ENCODE peak calls at places on chromosomes 12 and 14, in six cellular contexts. Z is Daoy; Q is A549; A is stimulated activated CD8-positive, alpha-beta memory T cell treated with anti-CD3 and anti-CD28 coated beads, Interleukin-7, amount 100 ng/mL, for 1 hour; H is AG04450; U is activated CD4-positive, CD25-positive, alpha-beta regulatory T cell treated with anti-CD3 and anti-CD28 coated beads, Interleukin-2, amount 50 U/mL, for 16 hours. F is an unnamed sample.

GRCh38 chr12:6269986-6270385 is 40.5 kb upstream of the PLEKHG6 start:
- DNase-seq in Z (no peak), Q (no peak), A (no peak), H (no peak), U (no peak), F (no peak)

GRCh38 chr12:45192041-45192695 is 23.7 kb upstream of the ANO6 start:
- DNase-seq in Z (peak; percentile 55), Q (peak; percentile 62), A (no peak), H (no peak), U (no peak), F (no peak)

GRCh38 chr14:21997300-21997699 is 323.7 kb upstream of the OR4E1 start:
- DNase-seq in Z (peak; percentile 66), Q (no peak), A (no peak), H (no peak), U (no peak), F (no peak)

GRCh38 chr14:68109132-68109531 is 289.6 kb downstream of the RAD51B start:
- DNase-seq in Z (peak; percentile 12), Q (no peak), A (no peak), H (no peak), U (no peak), F (no peak)

GRCh38 chr12:109261939-109262338 is 47.1 kb downstream of the FOXN4 start:
- DNase-seq in Z (no peak), Q (no peak), A (no peak), H (no peak), U (no peak), F (no peak)

GRCh38 chr14:74135386-74135785 is 50.6 kb downstream of the LIN52 start:
- DNase-seq in Z (peak; percentile 5), Q (no peak), A (no peak), H (no peak), U (no peak), F (no peak)

GRCh38 chr12:107490000-107490399 is 195.6 kb upstream of the PWP1 start:
- DNase-seq in Z (no peak), Q (no peak), A (no peak), H (no peak), U (no peak), F (no peak)

GRCh38 chr14:73829526-73830431 is 21.9 kb upstream of the PTGR2 start:
- DNase-seq in Z (peak; percentile 93), Q (no peak), A (no peak), H (peak; percentile 23), U (no peak), F (no peak)

GRCh38 chr12:4865246-4865645 is 44.5 kb upstream of the KCNA1 start:
- DNase-seq in Z (no peak), Q (no peak), A (no peak), H (no peak), U (no peak), F (no peak)

GRCh38 chr12:54526800-54527630 is 22.4 kb upstream of the PDE1B start:
- DNase-seq in Z (peak; percentile 64), Q (no peak), A (no peak), H (no peak), U (no peak), F (no peak)

GRCh38 chr12:119835068-119835467 is 42.1 kb downstream of the CIT start:
- DNase-seq in Z (no peak), Q (no peak), A (no peak), H (no peak), U (no peak), F (no peak)

GRCh38 chr14:97113339-97113738 is 316.2 kb downstream of the VRK1 start:
- DNase-seq in Z (peak; percentile 56), Q (no peak), A (no peak), H (no peak), U (no peak), F (no peak)

GRCh38 chr14:58239259-58240210 is 5.1 kb upstream of the PSMA3 start:
- DNase-seq in Z (peak; percentile 72), Q (peak; percentile 16), A (peak; percentile 72), H (no peak), U (peak; percentile 74), F (peak; percentile 67)

GRCh38 chr14:58668848-58669480 is 31.2 kb downstream of the DACT1 start:
- DNase-seq in Z (no peak), Q (no peak), A (no peak), H (no peak), U (no peak), F (no peak)

GRCh38 chr12:125284945-125285344 is 219.7 kb downstream of the AACS start:
- DNase-seq in Z (peak; percentile 34), Q (no peak), A (no peak), H (no peak), U (no peak), F (no peak)

GRCh38 chr14:104345316-104346111 is 207.1 kb downstream of the KIF26A start:
- DNase-seq in Z (no peak), Q (no peak), A (no peak), H (no peak), U (no peak), F (no peak)

GRCh38 chr12:15631007-15631715 is 158.0 kb downstream of the EPS8 start:
- DNase-seq in Z (no peak), Q (no peak), A (no peak), H (no peak), U (no peak), F (no peak)

GRCh38 chr12:75658826-75659823 is 147.7 kb upstream of the KRR1 start:
- DNase-seq in Z (peak; percentile 72), Q (no peak), A (no peak), H (no peak), U (no peak), F (no peak)

GRCh38 chr12:31835276-31835882 is 106.6 kb upstream of the AMN1 start:
- DNase-seq in Z (no peak), Q (peak; percentile 27), A (no peak), H (no peak), U (no peak), F (no peak)

GRCh38 chr12:10339441-10339840 is 31.8 kb downstream of the KLRD1 start:
- DNase-seq in Z (peak; percentile 20), Q (no peak), A (no peak), H (no peak), U (no peak), F (no peak)

GRCh38 chr14:93234798-93235197 is 27.7 kb downstream of the UBR7 start:
- DNase-seq in Z (peak; percentile 86), Q (peak; percentile 34), A (no peak), H (no peak), U (no peak), F (no peak)

GRCh38 chr12:104752016-104752415 is 206.1 kb downstream of the SLC41A2 start:
- DNase-seq in Z (no peak), Q (no peak), A (no peak), H (no peak), U (no peak), F (no peak)

GRCh38 chr12:57896139-57896436 is 45.3 kb upstream of the ATP23 start:
- DNase-seq in Z (no peak), Q (no peak), A (no peak), H (no peak), U (no peak), F (no peak)

GRCh38 chr14:94484476-94484875 is 8.5 kb upstream of the SERPINA9 start:
- DNase-seq in Z (no peak), Q (no peak), A (no peak), H (no peak), U (no peak), F (no peak)

GRCh38 chr14:38210587-38211257 is 3.0 kb downstream of the SSTR1 start:
- DNase-seq in Z (no peak), Q (no peak), A (no peak), H (no peak), U (no peak), F (no peak)